ENCODE peak calls at places on chromosomes 4 and X, in eight cellular contexts. One of them, this sample, is unnamed.

GRCh38 chr4:82320351-82320750 is 53.4 kb downstream of the HNRNPD start:
- DNase-seq in OCI-LY7: no peak
- DNase-seq in Karpas-422: no peak
- DNase-seq in fibroblast of lung: no peak
- DNase-seq in GM23248: no peak
- DNase-seq in neuronal stem cell: no peak
- DNase-seq in HCT116: no peak
- DNase-seq in H9: no peak
- DNase-seq in this sample: no peak

GRCh38 chr4:101142259-101142658 is 205.1 kb downstream of the PPP3CA start:
- DNase-seq in GM23248: no peak
- DNase-seq in HCT116: no peak
- DNase-seq in fibroblast of lung: no peak
- DNase-seq in neuronal stem cell: no peak
- DNase-seq in OCI-LY7: no peak
- DNase-seq in H9: no peak
- DNase-seq in Karpas-422: no peak
- DNase-seq in this sample: no peak

GRCh38 chr4:169313732-169314131 is 43.0 kb upstream of the SH3RF1 start:
- DNase-seq in Karpas-422: no peak
- DNase-seq in OCI-LY7: no peak
- DNase-seq in H9: no peak
- DNase-seq in GM23248: no peak
- DNase-seq in neuronal stem cell: no peak
- DNase-seq in HCT116: no peak
- DNase-seq in fibroblast of lung: no peak
- DNase-seq in this sample: peak; percentile 53

GRCh38 chr4:54097152-54097551 is 2.8 kb upstream of the GSX2 start:
- DNase-seq in neuronal stem cell: no peak
- DNase-seq in GM23248: no peak
- DNase-seq in Karpas-422: no peak
- DNase-seq in H9: no peak
- DNase-seq in OCI-LY7: no peak
- DNase-seq in fibroblast of lung: no peak
- DNase-seq in HCT116: no peak
- DNase-seq in this sample: no peak

GRCh38 chrX:12950851-12951589 is 23.9 kb upstream of the TMSB4X start:
- DNase-seq in Karpas-422: peak; percentile 93
- DNase-seq in OCI-LY7: peak; percentile 84
- DNase-seq in fibroblast of lung: no peak
- DNase-seq in neuronal stem cell: no peak
- DNase-seq in GM23248: peak; percentile 3
- DNase-seq in H9: peak; percentile 83
- DNase-seq in HCT116: no peak
- DNase-seq in this sample: no peak

GRCh38 chr4:84899616-84900015 is 66.9 kb downstream of the WDFY3 start:
- DNase-seq in Karpas-422: no peak
- DNase-seq in fibroblast of lung: no peak
- DNase-seq in neuronal stem cell: no peak
- DNase-seq in H9: no peak
- DNase-seq in GM23248: no peak
- DNase-seq in HCT116: no peak
- DNase-seq in OCI-LY7: no peak
- DNase-seq in this sample: no peak

GRCh38 chrX:23792861-23793553 is 10.0 kb downstream of the SAT1 start:
- DNase-seq in fibroblast of lung: no peak
- DNase-seq in OCI-LY7: no peak
- DNase-seq in neuronal stem cell: no peak
- DNase-seq in GM23248: no peak
- DNase-seq in H9: no peak
- DNase-seq in HCT116: no peak
- DNase-seq in Karpas-422: no peak
- DNase-seq in this sample: no peak

GRCh38 chrX:154024271-154024670 is 4.6 kb upstream of the IRAK1 start:
- DNase-seq in fibroblast of lung: no peak
- DNase-seq in neuronal stem cell: no peak
- DNase-seq in OCI-LY7: no peak
- DNase-seq in H9: no peak
- DNase-seq in GM23248: no peak
- DNase-seq in HCT116: no peak
- DNase-seq in Karpas-422: no peak
- DNase-seq in this sample: no peak

GRCh38 chrX:77003956-77004355 is 443.2 kb upstream of the FGF16 start:
- DNase-seq in neuronal stem cell: no peak
- DNase-seq in OCI-LY7: no peak
- DNase-seq in H9: no peak
- DNase-seq in fibroblast of lung: peak; percentile 83
- DNase-seq in Karpas-422: no peak
- DNase-seq in HCT116: no peak
- DNase-seq in GM23248: peak; percentile 51
- DNase-seq in this sample: no peak

GRCh38 chr4:173274744-173275143 is 59.4 kb downstream of the HMGB2 start:
- DNase-seq in fibroblast of lung: no peak
- DNase-seq in HCT116: no peak
- DNase-seq in GM23248: no peak
- DNase-seq in Karpas-422: peak; percentile 5
- DNase-seq in H9: no peak
- DNase-seq in neuronal stem cell: no peak
- DNase-seq in OCI-LY7: no peak
- DNase-seq in this sample: no peak

GRCh38 chr4:163694385-163694784 is 199.9 kb downstream of the TMA16 start:
- DNase-seq in OCI-LY7: no peak
- DNase-seq in Karpas-422: no peak
- DNase-seq in H9: no peak
- DNase-seq in HCT116: no peak
- DNase-seq in GM23248: no peak
- DNase-seq in fibroblast of lung: peak; percentile 89
- DNase-seq in neuronal stem cell: no peak
- DNase-seq in this sample: no peak

GRCh38 chr4:144650311-144650820 is 4.4 kb downstream of the HHIP start:
- DNase-seq in H9: no peak
- DNase-seq in OCI-LY7: no peak
- DNase-seq in fibroblast of lung: no peak
- DNase-seq in HCT116: no peak
- DNase-seq in Karpas-422: no peak
- DNase-seq in GM23248: no peak
- DNase-seq in neuronal stem cell: no peak
- DNase-seq in this sample: no peak

GRCh38 chr4:71663780-71664179 is 120.1 kb downstream of the GC start:
- DNase-seq in fibroblast of lung: no peak
- DNase-seq in neuronal stem cell: no peak
- DNase-seq in HCT116: no peak
- DNase-seq in H9: no peak
- DNase-seq in OCI-LY7: no peak
- DNase-seq in GM23248: no peak
- DNase-seq in Karpas-422: no peak
- DNase-seq in this sample: no peak

GRCh38 chr4:7282094-7282370 is 89.7 kb downstream of the SORCS2 start:
- DNase-seq in H9: no peak
- DNase-seq in Karpas-422: no peak
- DNase-seq in OCI-LY7: no peak
- DNase-seq in HCT116: no peak
- DNase-seq in neuronal stem cell: no peak
- DNase-seq in fibroblast of lung: no peak
- DNase-seq in GM23248: no peak
- DNase-seq in this sample: peak; percentile 35

GRCh38 chrX:37425370-37425769 is 76.2 kb downstream of the PRRG1 start:
- DNase-seq in H9: no peak
- DNase-seq in Karpas-422: no peak
- DNase-seq in OCI-LY7: no peak
- DNase-seq in neuronal stem cell: no peak
- DNase-seq in fibroblast of lung: peak; percentile 30
- DNase-seq in HCT116: no peak
- DNase-seq in GM23248: peak; percentile 7
- DNase-seq in this sample: no peak

GRCh38 chr4:163702736-163703135 is 208.2 kb downstream of the TMA16 start:
- DNase-seq in GM23248: no peak
- DNase-seq in Karpas-422: no peak
- DNase-seq in H9: no peak
- DNase-seq in fibroblast of lung: no peak
- DNase-seq in neuronal stem cell: no peak
- DNase-seq in OCI-LY7: no peak
- DNase-seq in HCT116: no peak
- DNase-seq in this sample: no peak

GRCh38 chrX:111164728-111165127 is 68.7 kb downstream of the PAK3 start:
- DNase-seq in H9: no peak
- DNase-seq in Karpas-422: peak; percentile 51
- DNase-seq in neuronal stem cell: no peak
- DNase-seq in OCI-LY7: peak; percentile 0
- DNase-seq in fibroblast of lung: no peak
- DNase-seq in GM23248: peak; percentile 22
- DNase-seq in HCT116: no peak
- DNase-seq in this sample: no peak

GRCh38 chr4:26173619-26174018 is 147.2 kb upstream of the RBPJ start:
- DNase-seq in H9: no peak
- DNase-seq in Karpas-422: no peak
- DNase-seq in fibroblast of lung: peak; percentile 72
- DNase-seq in neuronal stem cell: no peak
- DNase-seq in HCT116: no peak
- DNase-seq in GM23248: no peak
- DNase-seq in OCI-LY7: no peak
- DNase-seq in this sample: no peak

GRCh38 chrX:133373366-133374079 is 41.8 kb downstream of the GPC4 start:
- DNase-seq in Karpas-422: no peak
- DNase-seq in neuronal stem cell: no peak
- DNase-seq in GM23248: no peak
- DNase-seq in OCI-LY7: no peak
- DNase-seq in HCT116: no peak
- DNase-seq in fibroblast of lung: no peak
- DNase-seq in H9: no peak
- DNase-seq in this sample: no peak
- H3K27ac ChIP-seq in Karpas-422: no peak overlapping the region
- H3K27ac ChIP-seq in neuronal stem cell: no peak overlapping the region
- H3K27ac ChIP-seq in GM23248: no peak overlapping the region
- H3K27ac ChIP-seq in OCI-LY7: no peak overlapping the region
- H3K27ac ChIP-seq in HCT116: no peak overlapping the region
- H3K27ac ChIP-seq in fibroblast of lung: no peak overlapping the region
- H3K27ac ChIP-seq in H9: no peak overlapping the region
- H3K27ac ChIP-seq in this sample: no peak overlapping the region

GRCh38 chr4:185837415-185838103 is 25.6 kb upstream of the SORBS2 start:
- DNase-seq in HCT116: no peak
- DNase-seq in neuronal stem cell: no peak
- DNase-seq in H9: no peak
- DNase-seq in OCI-LY7: no peak
- DNase-seq in GM23248: no peak
- DNase-seq in Karpas-422: no peak
- DNase-seq in fibroblast of lung: no peak
- DNase-seq in this sample: no peak
- H3K4me1 ChIP-seq in HCT116: peaks cover 8% of the 10 kb centered on the region
- H3K4me1 ChIP-seq in neuronal stem cell: peaks cover 45% of the 10 kb centered on the region
- H3K4me1 ChIP-seq in H9: peaks cover 26% of the 10 kb centered on the region
- H3K4me1 ChIP-seq in OCI-LY7: no peaks in the 10 kb centered on the region
- H3K4me1 ChIP-seq in GM23248: peaks cover 27% of the 10 kb centered on the region
- H3K4me1 ChIP-seq in Karpas-422: no peaks in the 10 kb centered on the region
- H3K4me1 ChIP-seq in fibroblast of lung: peaks cover 19% of the 10 kb centered on the region
- H3K4me1 ChIP-seq in this sample: peaks cover 26% of the 10 kb centered on the region

DNA sequence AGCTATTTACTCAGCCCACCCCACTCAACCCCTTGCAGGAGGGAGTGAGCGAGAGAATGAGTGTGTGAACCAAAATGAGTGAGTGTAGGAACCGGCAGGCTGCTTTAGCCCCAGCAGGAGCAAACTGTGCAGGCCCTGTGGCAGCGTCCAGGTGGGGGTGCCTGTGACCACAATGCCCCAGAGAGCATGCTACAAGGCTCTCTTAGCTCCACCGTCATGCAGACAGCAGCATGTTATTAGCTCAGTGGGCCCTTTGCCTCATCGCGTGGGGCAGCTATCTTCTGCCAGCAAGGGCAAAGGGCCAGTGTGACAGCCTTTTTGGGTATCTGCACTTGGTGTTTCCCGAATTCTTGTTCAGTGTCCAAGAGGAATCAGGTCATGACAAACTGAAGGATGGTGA is 271.3 kb downstream of the GPM6A start:
- DNase-seq in Karpas-422: no peak
- DNase-seq in OCI-LY7: no peak
- DNase-seq in H9: no peak
- DNase-seq in fibroblast of lung: no peak
- DNase-seq in HCT116: no peak
- DNase-seq in GM23248: no peak
- DNase-seq in neuronal stem cell: no peak
- DNase-seq in this sample: no peak
- H2AFZ ChIP-seq in Karpas-422: no peak overlapping the region
- H2AFZ ChIP-seq in OCI-LY7: no peak overlapping the region
- H2AFZ ChIP-seq in H9: no peak overlapping the region
- H2AFZ ChIP-seq in fibroblast of lung: no peak overlapping the region
- H2AFZ ChIP-seq in HCT116: peak overlapping the region; percentile 86
- H2AFZ ChIP-seq in GM23248: no peak overlapping the region
- H2AFZ ChIP-seq in neuronal stem cell: no peak overlapping the region
- H2AFZ ChIP-seq in this sample: no peak overlapping the region

GRCh38 chrX:39652336-39652735 is 445.4 kb downstream of the BCOR start:
- DNase-seq in OCI-LY7: peak; percentile 56
- DNase-seq in fibroblast of lung: no peak
- DNase-seq in GM23248: peak; percentile 39
- DNase-seq in H9: peak; percentile 70
- DNase-seq in Karpas-422: peak; percentile 77
- DNase-seq in neuronal stem cell: no peak
- DNase-seq in HCT116: peak; percentile 6
- DNase-seq in this sample: no peak
- H3K27ac ChIP-seq in OCI-LY7: no peak overlapping the region
- H3K27ac ChIP-seq in fibroblast of lung: no peak overlapping the region
- H3K27ac ChIP-seq in GM23248: no peak overlapping the region
- H3K27ac ChIP-seq in H9: no peak overlapping the region
- H3K27ac ChIP-seq in Karpas-422: no peak overlapping the region
- H3K27ac ChIP-seq in neuronal stem cell: no peak overlapping the region
- H3K27ac ChIP-seq in HCT116: no peak overlapping the region
- H3K27ac ChIP-seq in this sample: no peak overlapping the region

GRCh38 chrX:66021758-66022741 is 17.8 kb downstream of the VSIG4 start:
- DNase-seq in fibroblast of lung: no peak
- DNase-seq in neuronal stem cell: no peak
- DNase-seq in Karpas-422: no peak
- DNase-seq in GM23248: no peak
- DNase-seq in OCI-LY7: no peak
- DNase-seq in HCT116: no peak
- DNase-seq in H9: no peak
- DNase-seq in this sample: no peak
- H3K4me1 ChIP-seq in fibroblast of lung: no peaks in the 10 kb centered on the region
- H3K4me1 ChIP-seq in neuronal stem cell: no peaks in the 10 kb centered on the region
- H3K4me1 ChIP-seq in Karpas-422: no peaks in the 10 kb centered on the region
- H3K4me1 ChIP-seq in GM23248: no peaks in the 10 kb centered on the region
- H3K4me1 ChIP-seq in OCI-LY7: no peaks in the 10 kb centered on the region
- H3K4me1 ChIP-seq in HCT116: peaks cover 2% of the 10 kb centered on the region
- H3K4me1 ChIP-seq in H9: no peaks in the 10 kb centered on the region
- H3K4me1 ChIP-seq in this sample: no peaks in the 10 kb centered on the region

DNA sequence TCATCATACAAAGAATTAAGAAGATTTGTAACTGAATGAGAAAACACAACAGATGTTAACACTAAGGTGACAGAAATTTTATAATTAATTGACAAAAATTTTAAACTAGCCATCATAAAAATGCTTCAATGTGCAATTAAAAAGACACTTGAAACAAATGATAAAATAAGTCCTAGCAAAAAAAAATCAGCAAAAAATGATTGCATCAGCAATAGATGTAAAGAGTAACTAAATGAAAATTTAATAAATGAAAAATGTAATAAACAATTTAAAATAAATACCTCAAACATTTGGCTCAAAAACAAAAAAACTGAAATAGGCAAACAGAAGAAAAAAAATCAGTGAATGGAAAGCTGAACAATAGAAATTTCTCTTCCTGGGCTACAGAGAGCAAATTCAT is 380.7 kb upstream of the GALNTL6 start:
- DNase-seq in H9: no peak
- DNase-seq in neuronal stem cell: no peak
- DNase-seq in OCI-LY7: no peak
- DNase-seq in Karpas-422: no peak
- DNase-seq in HCT116: no peak
- DNase-seq in GM23248: no peak
- DNase-seq in fibroblast of lung: no peak
- DNase-seq in this sample: no peak
- H2AFZ ChIP-seq in H9: no peak overlapping the region
- H2AFZ ChIP-seq in neuronal stem cell: no peak overlapping the region
- H2AFZ ChIP-seq in OCI-LY7: no peak overlapping the region
- H2AFZ ChIP-seq in Karpas-422: no peak overlapping the region
- H2AFZ ChIP-seq in HCT116: no peak overlapping the region
- H2AFZ ChIP-seq in GM23248: no peak overlapping the region
- H2AFZ ChIP-seq in fibroblast of lung: no peak overlapping the region
- H2AFZ ChIP-seq in this sample: no peak overlapping the region